ENCODE peak calls at places on chromosomes 4 and X, in eight cellular contexts. One of them, this sample, is unnamed.

GRCh38 chr4:108144451-108144850 is 24.3 kb downstream of the LEF1 start:
- DNase-seq in GM12865: no peak
- DNase-seq in activated CD4-positive, alpha-beta T cell treated with anti-CD3 and anti-CD28 coated beads, Interleukin-2, amount 50 U/mL, for 48 hours: peak
- DNase-seq in ureter: no peak
- DNase-seq in activated T-cell treated with anti-CD3 and anti-CD28 coated beads for 1 hour: no peak
- DNase-seq in uterus: no peak
- DNase-seq in stromal cell of bone marrow: no peak
- DNase-seq in EL: no peak
- DNase-seq in this sample: no peak

GRCh38 chrX:97895751-97896150 is 1012.0 kb downstream of the RPA4 start:
- DNase-seq in GM12865: no peak
- DNase-seq in activated CD4-positive, alpha-beta T cell treated with anti-CD3 and anti-CD28 coated beads, Interleukin-2, amount 50 U/mL, for 48 hours: no peak
- DNase-seq in ureter: no peak
- DNase-seq in activated T-cell treated with anti-CD3 and anti-CD28 coated beads for 1 hour: no peak
- DNase-seq in uterus: no peak
- DNase-seq in stromal cell of bone marrow: peak
- DNase-seq in EL: peak
- DNase-seq in this sample: no peak

GRCh38 chr4:27016551-27016950 is 155.9 kb downstream of the STIM2 start:
- DNase-seq in GM12865: no peak
- DNase-seq in activated CD4-positive, alpha-beta T cell treated with anti-CD3 and anti-CD28 coated beads, Interleukin-2, amount 50 U/mL, for 48 hours: no peak
- DNase-seq in ureter: no peak
- DNase-seq in activated T-cell treated with anti-CD3 and anti-CD28 coated beads for 1 hour: no peak
- DNase-seq in uterus: no peak
- DNase-seq in stromal cell of bone marrow: no peak
- DNase-seq in EL: peak
- DNase-seq in this sample: no peak

GRCh38 chrX:25524150-25524549 is 508.4 kb upstream of the ARX start:
- DNase-seq in GM12865: no peak
- DNase-seq in activated CD4-positive, alpha-beta T cell treated with anti-CD3 and anti-CD28 coated beads, Interleukin-2, amount 50 U/mL, for 48 hours: no peak
- DNase-seq in ureter: no peak
- DNase-seq in activated T-cell treated with anti-CD3 and anti-CD28 coated beads for 1 hour: no peak
- DNase-seq in uterus: no peak
- DNase-seq in stromal cell of bone marrow: peak
- DNase-seq in EL: no peak
- DNase-seq in this sample: no peak

GRCh38 chr4:26873391-26874026 is 12.9 kb downstream of the STIM2 start:
- DNase-seq in GM12865: peak
- DNase-seq in activated CD4-positive, alpha-beta T cell treated with anti-CD3 and anti-CD28 coated beads, Interleukin-2, amount 50 U/mL, for 48 hours: peak
- DNase-seq in ureter: no peak
- DNase-seq in activated T-cell treated with anti-CD3 and anti-CD28 coated beads for 1 hour: peak
- DNase-seq in uterus: no peak
- DNase-seq in stromal cell of bone marrow: no peak
- DNase-seq in EL: no peak
- DNase-seq in this sample: no peak

GRCh38 chr4:5019796-5020195 is 538 bp upstream of the CYTL1 start:
- DNase-seq in GM12865: no peak
- DNase-seq in activated CD4-positive, alpha-beta T cell treated with anti-CD3 and anti-CD28 coated beads, Interleukin-2, amount 50 U/mL, for 48 hours: no peak
- DNase-seq in ureter: no peak
- DNase-seq in activated T-cell treated with anti-CD3 and anti-CD28 coated beads for 1 hour: no peak
- DNase-seq in uterus: no peak
- DNase-seq in stromal cell of bone marrow: no peak
- DNase-seq in EL: no peak
- DNase-seq in this sample: no peak

GRCh38 chrX:153944800-153945150 is 332 bp upstream of the RENBP start:
- DNase-seq in GM12865: no peak
- DNase-seq in activated CD4-positive, alpha-beta T cell treated with anti-CD3 and anti-CD28 coated beads, Interleukin-2, amount 50 U/mL, for 48 hours: no peak
- DNase-seq in ureter: no peak
- DNase-seq in activated T-cell treated with anti-CD3 and anti-CD28 coated beads for 1 hour: no peak
- DNase-seq in uterus: no peak
- DNase-seq in stromal cell of bone marrow: no peak
- DNase-seq in EL: no peak
- DNase-seq in this sample: no peak

GRCh38 chrX:70970482-70970999 is 39.6 kb upstream of the SLC7A3 start:
- DNase-seq in GM12865: peak
- DNase-seq in activated CD4-positive, alpha-beta T cell treated with anti-CD3 and anti-CD28 coated beads, Interleukin-2, amount 50 U/mL, for 48 hours: no peak
- DNase-seq in ureter: no peak
- DNase-seq in activated T-cell treated with anti-CD3 and anti-CD28 coated beads for 1 hour: no peak
- DNase-seq in uterus: no peak
- DNase-seq in stromal cell of bone marrow: peak
- DNase-seq in EL: peak
- DNase-seq in this sample: no peak

GRCh38 chr4:67571975-67572374 is 13.4 kb downstream of the STAP1 start:
- DNase-seq in GM12865: no peak
- DNase-seq in activated CD4-positive, alpha-beta T cell treated with anti-CD3 and anti-CD28 coated beads, Interleukin-2, amount 50 U/mL, for 48 hours: no peak
- DNase-seq in ureter: no peak
- DNase-seq in activated T-cell treated with anti-CD3 and anti-CD28 coated beads for 1 hour: no peak
- DNase-seq in uterus: no peak
- DNase-seq in stromal cell of bone marrow: no peak
- DNase-seq in EL: no peak
- DNase-seq in this sample: no peak

GRCh38 chr4:7485096-7485495 is 50.4 kb upstream of the PSAPL1 start:
- DNase-seq in GM12865: no peak
- DNase-seq in activated CD4-positive, alpha-beta T cell treated with anti-CD3 and anti-CD28 coated beads, Interleukin-2, amount 50 U/mL, for 48 hours: no peak
- DNase-seq in ureter: no peak
- DNase-seq in activated T-cell treated with anti-CD3 and anti-CD28 coated beads for 1 hour: no peak
- DNase-seq in uterus: no peak
- DNase-seq in stromal cell of bone marrow: no peak
- DNase-seq in EL: no peak
- DNase-seq in this sample: no peak

GRCh38 chr4:109588176-109588575 is 28.1 kb downstream of the MCUB start:
- DNase-seq in GM12865: peak
- DNase-seq in activated CD4-positive, alpha-beta T cell treated with anti-CD3 and anti-CD28 coated beads, Interleukin-2, amount 50 U/mL, for 48 hours: peak
- DNase-seq in ureter: no peak
- DNase-seq in activated T-cell treated with anti-CD3 and anti-CD28 coated beads for 1 hour: no peak
- DNase-seq in uterus: no peak
- DNase-seq in stromal cell of bone marrow: no peak
- DNase-seq in EL: no peak
- DNase-seq in this sample: no peak

GRCh38 chr4:47849466-47849865 is 11.6 kb upstream of the CORIN start:
- DNase-seq in GM12865: no peak
- DNase-seq in activated CD4-positive, alpha-beta T cell treated with anti-CD3 and anti-CD28 coated beads, Interleukin-2, amount 50 U/mL, for 48 hours: no peak
- DNase-seq in ureter: no peak
- DNase-seq in activated T-cell treated with anti-CD3 and anti-CD28 coated beads for 1 hour: no peak
- DNase-seq in uterus: no peak
- DNase-seq in stromal cell of bone marrow: no peak
- DNase-seq in EL: no peak
- DNase-seq in this sample: no peak

GRCh38 chr4:173934933-173935620 is 348.4 kb downstream of the FBXO8 start:
- DNase-seq in GM12865: no peak
- DNase-seq in activated CD4-positive, alpha-beta T cell treated with anti-CD3 and anti-CD28 coated beads, Interleukin-2, amount 50 U/mL, for 48 hours: no peak
- DNase-seq in ureter: no peak
- DNase-seq in activated T-cell treated with anti-CD3 and anti-CD28 coated beads for 1 hour: no peak
- DNase-seq in uterus: no peak
- DNase-seq in stromal cell of bone marrow: no peak
- DNase-seq in EL: no peak
- DNase-seq in this sample: no peak

This sample was measured in lung.